ENCODE peak calls at places on chromosomes 2 and 18, in five cellular contexts. One of them, this sample, is unnamed.

GRCh38 chr2:236343400-236344161 is 79.4 kb upstream of the ASB18 start:
- DNase-seq in stimulated activated CD4-positive, alpha-beta T cell treated with anti-CD3 and anti-CD28 coated beads, Interleukin-1b, Interleukin-23, amount 100 ng/mL, for 1 hour: peak
- DNase-seq in KBM-7: peak
- DNase-seq in EL: peak
- DNase-seq in HT-29: peak
- DNase-seq in this sample: peak

GRCh38 chr2:32947076-32947483 is 327 bp downstream of the LTBP1 start:
- DNase-seq in stimulated activated CD4-positive, alpha-beta T cell treated with anti-CD3 and anti-CD28 coated beads, Interleukin-1b, Interleukin-23, amount 100 ng/mL, for 1 hour: no peak
- DNase-seq in KBM-7: no peak
- DNase-seq in EL: peak
- DNase-seq in HT-29: no peak
- DNase-seq in this sample: no peak

GRCh38 chr2:39437522-39438296 is 624 bp upstream of the MAP4K3 start:
- DNase-seq in stimulated activated CD4-positive, alpha-beta T cell treated with anti-CD3 and anti-CD28 coated beads, Interleukin-1b, Interleukin-23, amount 100 ng/mL, for 1 hour: no peak
- DNase-seq in KBM-7: peak
- DNase-seq in EL: peak
- DNase-seq in HT-29: peak
- DNase-seq in this sample: peak

GRCh38 chr2:9694661-9695060 is 63.9 kb upstream of the YWHAQ start:
- DNase-seq in stimulated activated CD4-positive, alpha-beta T cell treated with anti-CD3 and anti-CD28 coated beads, Interleukin-1b, Interleukin-23, amount 100 ng/mL, for 1 hour: no peak
- DNase-seq in KBM-7: no peak
- DNase-seq in EL: no peak
- DNase-seq in HT-29: no peak
- DNase-seq in this sample: no peak

GRCh38 chr2:207765960-207766582 is 3.6 kb downstream of the FZD5 start:
- DNase-seq in stimulated activated CD4-positive, alpha-beta T cell treated with anti-CD3 and anti-CD28 coated beads, Interleukin-1b, Interleukin-23, amount 100 ng/mL, for 1 hour: no peak
- DNase-seq in KBM-7: peak
- DNase-seq in EL: no peak
- DNase-seq in HT-29: peak
- DNase-seq in this sample: peak

GRCh38 chr2:39568116-39568515 is 97.6 kb upstream of the TMEM178A start:
- DNase-seq in stimulated activated CD4-positive, alpha-beta T cell treated with anti-CD3 and anti-CD28 coated beads, Interleukin-1b, Interleukin-23, amount 100 ng/mL, for 1 hour: no peak
- DNase-seq in KBM-7: no peak
- DNase-seq in EL: no peak
- DNase-seq in HT-29: peak
- DNase-seq in this sample: no peak

GRCh38 chr2:226185613-226186211 is 613.9 kb downstream of the IRS1 start:
- DNase-seq in stimulated activated CD4-positive, alpha-beta T cell treated with anti-CD3 and anti-CD28 coated beads, Interleukin-1b, Interleukin-23, amount 100 ng/mL, for 1 hour: no peak
- DNase-seq in KBM-7: no peak
- DNase-seq in EL: peak
- DNase-seq in HT-29: peak
- DNase-seq in this sample: no peak

GRCh38 chr2:113056501-113056900 is 2.5 kb upstream of the IL36RN start:
- DNase-seq in stimulated activated CD4-positive, alpha-beta T cell treated with anti-CD3 and anti-CD28 coated beads, Interleukin-1b, Interleukin-23, amount 100 ng/mL, for 1 hour: no peak
- DNase-seq in KBM-7: no peak
- DNase-seq in EL: no peak
- DNase-seq in HT-29: no peak
- DNase-seq in this sample: no peak

GRCh38 chr2:12231288-12231687 is 484.9 kb downstream of the LPIN1 start:
- DNase-seq in stimulated activated CD4-positive, alpha-beta T cell treated with anti-CD3 and anti-CD28 coated beads, Interleukin-1b, Interleukin-23, amount 100 ng/mL, for 1 hour: no peak
- DNase-seq in KBM-7: no peak
- DNase-seq in EL: no peak
- DNase-seq in HT-29: no peak
- DNase-seq in this sample: no peak

GRCh38 chr2:133489146-133489545 is 79.1 kb downstream of the NCKAP5 start:
- DNase-seq in stimulated activated CD4-positive, alpha-beta T cell treated with anti-CD3 and anti-CD28 coated beads, Interleukin-1b, Interleukin-23, amount 100 ng/mL, for 1 hour: no peak
- DNase-seq in KBM-7: no peak
- DNase-seq in EL: no peak
- DNase-seq in HT-29: no peak
- DNase-seq in this sample: peak

GRCh38 chr2:85668009-85668856 is at the start of gene SFTPB:
- DNase-seq in stimulated activated CD4-positive, alpha-beta T cell treated with anti-CD3 and anti-CD28 coated beads, Interleukin-1b, Interleukin-23, amount 100 ng/mL, for 1 hour: no peak
- DNase-seq in KBM-7: no peak
- DNase-seq in EL: no peak
- DNase-seq in HT-29: no peak
- DNase-seq in this sample: no peak

GRCh38 chr18:73164430-73164829 is 296.6 kb upstream of the NETO1 start:
- DNase-seq in stimulated activated CD4-positive, alpha-beta T cell treated with anti-CD3 and anti-CD28 coated beads, Interleukin-1b, Interleukin-23, amount 100 ng/mL, for 1 hour: no peak
- DNase-seq in KBM-7: no peak
- DNase-seq in EL: no peak
- DNase-seq in HT-29: no peak
- DNase-seq in this sample: no peak

GRCh38 chr2:121634354-121635307 is 14.6 kb downstream of the CLASP1 start:
- DNase-seq in stimulated activated CD4-positive, alpha-beta T cell treated with anti-CD3 and anti-CD28 coated beads, Interleukin-1b, Interleukin-23, amount 100 ng/mL, for 1 hour: no peak
- DNase-seq in KBM-7: no peak
- DNase-seq in EL: peak
- DNase-seq in HT-29: peak
- DNase-seq in this sample: peak

GRCh38 chr2:196309646-196310045 is 138.3 kb upstream of the STK17B start:
- DNase-seq in stimulated activated CD4-positive, alpha-beta T cell treated with anti-CD3 and anti-CD28 coated beads, Interleukin-1b, Interleukin-23, amount 100 ng/mL, for 1 hour: no peak
- DNase-seq in KBM-7: no peak
- DNase-seq in EL: no peak
- DNase-seq in HT-29: no peak
- DNase-seq in this sample: no peak

GRCh38 chr2:134198006-134198634 is 55.8 kb upstream of the MGAT5 start:
- DNase-seq in stimulated activated CD4-positive, alpha-beta T cell treated with anti-CD3 and anti-CD28 coated beads, Interleukin-1b, Interleukin-23, amount 100 ng/mL, for 1 hour: no peak
- DNase-seq in KBM-7: no peak
- DNase-seq in EL: no peak
- DNase-seq in HT-29: no peak
- DNase-seq in this sample: no peak

GRCh38 chr2:202038471-202039277 is 5.0 kb downstream of the FZD7 start:
- DNase-seq in stimulated activated CD4-positive, alpha-beta T cell treated with anti-CD3 and anti-CD28 coated beads, Interleukin-1b, Interleukin-23, amount 100 ng/mL, for 1 hour: no peak
- DNase-seq in KBM-7: no peak
- DNase-seq in EL: peak
- DNase-seq in HT-29: peak
- DNase-seq in this sample: peak

GRCh38 chr18:73752546-73752945 is 395.1 kb downstream of the FBXO15 start:
- DNase-seq in stimulated activated CD4-positive, alpha-beta T cell treated with anti-CD3 and anti-CD28 coated beads, Interleukin-1b, Interleukin-23, amount 100 ng/mL, for 1 hour: no peak
- DNase-seq in KBM-7: no peak
- DNase-seq in EL: peak
- DNase-seq in HT-29: no peak
- DNase-seq in this sample: no peak

GRCh38 chr2:176553685-176554106 is 284.5 kb downstream of the MTX2 start:
- DNase-seq in stimulated activated CD4-positive, alpha-beta T cell treated with anti-CD3 and anti-CD28 coated beads, Interleukin-1b, Interleukin-23, amount 100 ng/mL, for 1 hour: peak
- DNase-seq in KBM-7: peak
- DNase-seq in EL: peak
- DNase-seq in HT-29: peak
- DNase-seq in this sample: peak

GRCh38 chr18:76429262-76430126 is 65.5 kb downstream of the ZNF516 start:
- DNase-seq in stimulated activated CD4-positive, alpha-beta T cell treated with anti-CD3 and anti-CD28 coated beads, Interleukin-1b, Interleukin-23, amount 100 ng/mL, for 1 hour: no peak
- DNase-seq in KBM-7: no peak
- DNase-seq in EL: no peak
- DNase-seq in HT-29: no peak
- DNase-seq in this sample: no peak

GRCh38 chr18:32442575-32442974 is 28.1 kb downstream of the GAREM1 start:
- DNase-seq in stimulated activated CD4-positive, alpha-beta T cell treated with anti-CD3 and anti-CD28 coated beads, Interleukin-1b, Interleukin-23, amount 100 ng/mL, for 1 hour: no peak
- DNase-seq in KBM-7: no peak
- DNase-seq in EL: no peak
- DNase-seq in HT-29: no peak
- DNase-seq in this sample: no peak

GRCh38 chr2:191056218-191056617 is 42.2 kb upstream of the STAT1 start:
- DNase-seq in stimulated activated CD4-positive, alpha-beta T cell treated with anti-CD3 and anti-CD28 coated beads, Interleukin-1b, Interleukin-23, amount 100 ng/mL, for 1 hour: no peak
- DNase-seq in KBM-7: peak
- DNase-seq in EL: no peak
- DNase-seq in HT-29: no peak
- DNase-seq in this sample: no peak

GRCh38 chr2:230203110-230203676 is 16.6 kb downstream of the SP110 start:
- DNase-seq in stimulated activated CD4-positive, alpha-beta T cell treated with anti-CD3 and anti-CD28 coated beads, Interleukin-1b, Interleukin-23, amount 100 ng/mL, for 1 hour: no peak
- DNase-seq in KBM-7: no peak
- DNase-seq in EL: no peak
- DNase-seq in HT-29: no peak
- DNase-seq in this sample: no peak

GRCh38 chr2:36489296-36489695 is 108.7 kb downstream of the FEZ2 start:
- DNase-seq in stimulated activated CD4-positive, alpha-beta T cell treated with anti-CD3 and anti-CD28 coated beads, Interleukin-1b, Interleukin-23, amount 100 ng/mL, for 1 hour: no peak
- DNase-seq in KBM-7: no peak
- DNase-seq in EL: peak
- DNase-seq in HT-29: no peak
- DNase-seq in this sample: no peak

GRCh38 chr2:38376346-38376682 is 759 bp downstream of the ATL2 start:
- DNase-seq in stimulated activated CD4-positive, alpha-beta T cell treated with anti-CD3 and anti-CD28 coated beads, Interleukin-1b, Interleukin-23, amount 100 ng/mL, for 1 hour: peak
- DNase-seq in KBM-7: peak
- DNase-seq in EL: peak
- DNase-seq in HT-29: peak
- DNase-seq in this sample: peak

GRCh38 chr18:36035253-36035652 is 32.1 kb downstream of the RPRD1A start:
- DNase-seq in stimulated activated CD4-positive, alpha-beta T cell treated with anti-CD3 and anti-CD28 coated beads, Interleukin-1b, Interleukin-23, amount 100 ng/mL, for 1 hour: no peak
- DNase-seq in KBM-7: no peak
- DNase-seq in EL: peak
- DNase-seq in HT-29: no peak
- DNase-seq in this sample: peak

GRCh38 chr18:49648326-49648725 is 86.5 kb downstream of the LIPG start:
- DNase-seq in stimulated activated CD4-positive, alpha-beta T cell treated with anti-CD3 and anti-CD28 coated beads, Interleukin-1b, Interleukin-23, amount 100 ng/mL, for 1 hour: no peak
- DNase-seq in KBM-7: no peak
- DNase-seq in EL: no peak
- DNase-seq in HT-29: no peak
- DNase-seq in this sample: peak

GRCh38 chr2:155377178-155377780 is 678.8 kb downstream of the KCNJ3 start:
- DNase-seq in stimulated activated CD4-positive, alpha-beta T cell treated with anti-CD3 and anti-CD28 coated beads, Interleukin-1b, Interleukin-23, amount 100 ng/mL, for 1 hour: no peak
- DNase-seq in KBM-7: peak
- DNase-seq in EL: peak
- DNase-seq in HT-29: peak
- DNase-seq in this sample: peak

GRCh38 chr2:28398101-28398834 is 5.6 kb downstream of the FOSL2 start:
- DNase-seq in stimulated activated CD4-positive, alpha-beta T cell treated with anti-CD3 and anti-CD28 coated beads, Interleukin-1b, Interleukin-23, amount 100 ng/mL, for 1 hour: no peak
- DNase-seq in KBM-7: no peak
- DNase-seq in EL: peak
- DNase-seq in HT-29: no peak
- DNase-seq in this sample: no peak

GRCh38 chr2:45005261-45006002 is 3.8 kb downstream of the SIX2 start:
- DNase-seq in stimulated activated CD4-positive, alpha-beta T cell treated with anti-CD3 and anti-CD28 coated beads, Interleukin-1b, Interleukin-23, amount 100 ng/mL, for 1 hour: no peak
- DNase-seq in KBM-7: no peak
- DNase-seq in EL: no peak
- DNase-seq in HT-29: no peak
- DNase-seq in this sample: no peak

GRCh38 chr2:203682688-203683130 is 23.7 kb upstream of the CD28 start:
- DNase-seq in stimulated activated CD4-positive, alpha-beta T cell treated with anti-CD3 and anti-CD28 coated beads, Interleukin-1b, Interleukin-23, amount 100 ng/mL, for 1 hour: no peak
- DNase-seq in KBM-7: no peak
- DNase-seq in EL: peak
- DNase-seq in HT-29: no peak
- DNase-seq in this sample: no peak

GRCh38 chr18:46184296-46185080 is 80.3 kb downstream of the HAUS1 start:
- DNase-seq in stimulated activated CD4-positive, alpha-beta T cell treated with anti-CD3 and anti-CD28 coated beads, Interleukin-1b, Interleukin-23, amount 100 ng/mL, for 1 hour: no peak
- DNase-seq in KBM-7: no peak
- DNase-seq in EL: no peak
- DNase-seq in HT-29: no peak
- DNase-seq in this sample: no peak

GRCh38 chr2:30981101-30981500 is 157.1 kb downstream of the GALNT14 start:
- DNase-seq in stimulated activated CD4-positive, alpha-beta T cell treated with anti-CD3 and anti-CD28 coated beads, Interleukin-1b, Interleukin-23, amount 100 ng/mL, for 1 hour: no peak
- DNase-seq in KBM-7: no peak
- DNase-seq in EL: no peak
- DNase-seq in HT-29: no peak
- DNase-seq in this sample: no peak

GRCh38 chr2:173866858-173867620 is 98.1 kb downstream of the SP3 start:
- DNase-seq in stimulated activated CD4-positive, alpha-beta T cell treated with anti-CD3 and anti-CD28 coated beads, Interleukin-1b, Interleukin-23, amount 100 ng/mL, for 1 hour: no peak
- DNase-seq in KBM-7: no peak
- DNase-seq in EL: peak
- DNase-seq in HT-29: no peak
- DNase-seq in this sample: no peak

GRCh38 chr2:112155331-112156151 is 17.4 kb downstream of the FBLN7 start:
- DNase-seq in stimulated activated CD4-positive, alpha-beta T cell treated with anti-CD3 and anti-CD28 coated beads, Interleukin-1b, Interleukin-23, amount 100 ng/mL, for 1 hour: no peak
- DNase-seq in KBM-7: peak
- DNase-seq in EL: no peak
- DNase-seq in HT-29: no peak
- DNase-seq in this sample: no peak

GRCh38 chr2:25976884-25977741 is 5.2 kb downstream of the KIF3C start:
- DNase-seq in stimulated activated CD4-positive, alpha-beta T cell treated with anti-CD3 and anti-CD28 coated beads, Interleukin-1b, Interleukin-23, amount 100 ng/mL, for 1 hour: no peak
- DNase-seq in KBM-7: no peak
- DNase-seq in EL: peak
- DNase-seq in HT-29: no peak
- DNase-seq in this sample: no peak

This sample was measured in NCI-H82.